ENCODE peak calls at places on chromosomes 6 and 20, in nine cellular contexts. One of them, this sample, is unnamed.
A peak's percentile ranks its signal among the peaks of the same experiment; 100 is the strongest.

GRCh38 chr6:147782302-147782701 is 273.8 kb downstream of the SAMD5 start:
- DNase-seq in neural progenitor cell: peak; percentile 39
- DNase-seq in A673: peak; percentile 93
- DNase-seq in hepatocyte: peak; percentile 40
- DNase-seq in endothelial cell of umbilical vein: peak; percentile 63
- DNase-seq in CD8-positive, alpha-beta T cell: no peak
- DNase-seq in ascending aorta: no peak
- DNase-seq in lung: no peak
- DNase-seq in cardiac muscle cell: peak; percentile 2
- DNase-seq in this sample: peak; percentile 46

GRCh38 chr20:10565922-10566897 is 107.6 kb downstream of the JAG1 start:
- DNase-seq in lung: no peak
- DNase-seq in endothelial cell of umbilical vein: peak; percentile 19
- DNase-seq in ascending aorta: no peak
- DNase-seq in A673: no peak
- DNase-seq in hepatocyte: peak; percentile 64
- DNase-seq in CD8-positive, alpha-beta T cell: no peak
- DNase-seq in cardiac muscle cell: peak; percentile 63
- DNase-seq in neural progenitor cell: no peak
- DNase-seq in this sample: peak; percentile 50

GRCh38 chr20:2314759-2315439 is 19.1 kb downstream of the TGM3 start:
- DNase-seq in endothelial cell of umbilical vein: no peak
- DNase-seq in lung: no peak
- DNase-seq in CD8-positive, alpha-beta T cell: no peak
- DNase-seq in neural progenitor cell: no peak
- DNase-seq in A673: peak; percentile 49
- DNase-seq in cardiac muscle cell: peak; percentile 89
- DNase-seq in ascending aorta: no peak
- DNase-seq in hepatocyte: no peak
- DNase-seq in this sample: peak; percentile 56

GRCh38 chr6:49606696-49607390 is 29.8 kb downstream of the RHAG start:
- DNase-seq in endothelial cell of umbilical vein: peak; percentile 79
- DNase-seq in cardiac muscle cell: peak; percentile 93
- DNase-seq in neural progenitor cell: peak; percentile 84
- DNase-seq in CD8-positive, alpha-beta T cell: no peak
- DNase-seq in lung: no peak
- DNase-seq in ascending aorta: no peak
- DNase-seq in hepatocyte: peak; percentile 93
- DNase-seq in A673: peak; percentile 95
- DNase-seq in this sample: peak; percentile 79

GRCh38 chr6:2133718-2134310 is 111.6 kb downstream of the GMDS start:
- DNase-seq in ascending aorta: no peak
- DNase-seq in lung: no peak
- DNase-seq in CD8-positive, alpha-beta T cell: no peak
- DNase-seq in neural progenitor cell: no peak
- DNase-seq in hepatocyte: no peak
- DNase-seq in cardiac muscle cell: no peak
- DNase-seq in endothelial cell of umbilical vein: no peak
- DNase-seq in A673: no peak
- DNase-seq in this sample: peak; percentile 20

GRCh38 chr6:33161354-33162320 is 30.6 kb downstream of the COL11A2 start:
- DNase-seq in hepatocyte: peak; percentile 85
- DNase-seq in lung: peak; percentile 85
- DNase-seq in A673: peak; percentile 81
- DNase-seq in neural progenitor cell: peak; percentile 80
- DNase-seq in endothelial cell of umbilical vein: peak; percentile 63
- DNase-seq in cardiac muscle cell: peak; percentile 73
- DNase-seq in ascending aorta: peak; percentile 38
- DNase-seq in CD8-positive, alpha-beta T cell: peak; percentile 76
- DNase-seq in this sample: peak; percentile 23

GRCh38 chr6:41939848-41940758 is 1.5 kb downstream of the CCND3 start:
- DNase-seq in cardiac muscle cell: peak; percentile 84
- DNase-seq in A673: no peak
- DNase-seq in endothelial cell of umbilical vein: no peak
- DNase-seq in CD8-positive, alpha-beta T cell: no peak
- DNase-seq in neural progenitor cell: peak; percentile 52
- DNase-seq in hepatocyte: peak; percentile 78
- DNase-seq in ascending aorta: no peak
- DNase-seq in lung: peak; percentile 32
- DNase-seq in this sample: no peak

GRCh38 chr20:43309266-43309665 is 119.6 kb upstream of the PTPRT start:
- DNase-seq in A673: no peak
- DNase-seq in lung: no peak
- DNase-seq in hepatocyte: no peak
- DNase-seq in neural progenitor cell: no peak
- DNase-seq in CD8-positive, alpha-beta T cell: no peak
- DNase-seq in cardiac muscle cell: no peak
- DNase-seq in ascending aorta: no peak
- DNase-seq in endothelial cell of umbilical vein: no peak
- DNase-seq in this sample: no peak

GRCh38 chr6:134177753-134178229 is 125.4 kb upstream of the SLC2A12 start:
- DNase-seq in A673: no peak
- DNase-seq in neural progenitor cell: no peak
- DNase-seq in hepatocyte: peak; percentile 48
- DNase-seq in cardiac muscle cell: peak; percentile 80
- DNase-seq in CD8-positive, alpha-beta T cell: no peak
- DNase-seq in endothelial cell of umbilical vein: no peak
- DNase-seq in lung: no peak
- DNase-seq in ascending aorta: no peak
- DNase-seq in this sample: no peak

GRCh38 chr6:16681260-16681873 is 79.9 kb downstream of the ATXN1 start:
- DNase-seq in ascending aorta: no peak
- DNase-seq in cardiac muscle cell: peak; percentile 94
- DNase-seq in A673: no peak
- DNase-seq in hepatocyte: peak; percentile 54
- DNase-seq in CD8-positive, alpha-beta T cell: no peak
- DNase-seq in lung: no peak
- DNase-seq in neural progenitor cell: no peak
- DNase-seq in endothelial cell of umbilical vein: peak; percentile 48
- DNase-seq in this sample: peak; percentile 99

GRCh38 chr6:112502348-112503130 is 155.4 kb downstream of the RFPL4B start:
- DNase-seq in A673: peak; percentile 40
- DNase-seq in CD8-positive, alpha-beta T cell: no peak
- DNase-seq in hepatocyte: peak; percentile 4
- DNase-seq in neural progenitor cell: peak; percentile 16
- DNase-seq in cardiac muscle cell: peak; percentile 35
- DNase-seq in endothelial cell of umbilical vein: peak; percentile 34
- DNase-seq in lung: no peak
- DNase-seq in ascending aorta: no peak
- DNase-seq in this sample: peak; percentile 6

GRCh38 chr6:44667226-44667625 is 279.7 kb downstream of the CDC5L start:
- DNase-seq in endothelial cell of umbilical vein: no peak
- DNase-seq in cardiac muscle cell: peak; percentile 94
- DNase-seq in hepatocyte: no peak
- DNase-seq in lung: no peak
- DNase-seq in A673: peak; percentile 91
- DNase-seq in CD8-positive, alpha-beta T cell: no peak
- DNase-seq in ascending aorta: no peak
- DNase-seq in neural progenitor cell: peak; percentile 40
- DNase-seq in this sample: no peak

GRCh38 chr20:24729896-24730605 is 219.0 kb upstream of the CST7 start:
- DNase-seq in cardiac muscle cell: no peak
- DNase-seq in ascending aorta: no peak
- DNase-seq in endothelial cell of umbilical vein: no peak
- DNase-seq in A673: no peak
- DNase-seq in lung: peak; percentile 18
- DNase-seq in neural progenitor cell: no peak
- DNase-seq in CD8-positive, alpha-beta T cell: no peak
- DNase-seq in hepatocyte: no peak
- DNase-seq in this sample: no peak

GRCh38 chr20:7770046-7770445 is 170.2 kb downstream of the HAO1 start:
- DNase-seq in ascending aorta: no peak
- DNase-seq in A673: no peak
- DNase-seq in neural progenitor cell: no peak
- DNase-seq in hepatocyte: no peak
- DNase-seq in endothelial cell of umbilical vein: peak; percentile 12
- DNase-seq in cardiac muscle cell: no peak
- DNase-seq in CD8-positive, alpha-beta T cell: no peak
- DNase-seq in lung: no peak
- DNase-seq in this sample: no peak

GRCh38 chr6:3205913-3206312 is 21.5 kb downstream of the TUBB2B start:
- DNase-seq in CD8-positive, alpha-beta T cell: no peak
- DNase-seq in A673: peak; percentile 64
- DNase-seq in neural progenitor cell: no peak
- DNase-seq in lung: no peak
- DNase-seq in endothelial cell of umbilical vein: no peak
- DNase-seq in cardiac muscle cell: peak; percentile 95
- DNase-seq in ascending aorta: no peak
- DNase-seq in hepatocyte: no peak
- DNase-seq in this sample: peak; percentile 98

GRCh38 chr20:38962044-38962897 is at the start of gene DHX35:
- DNase-seq in ascending aorta: peak; percentile 87
- DNase-seq in endothelial cell of umbilical vein: peak; percentile 97
- DNase-seq in A673: peak; percentile 98
- DNase-seq in hepatocyte: peak; percentile 100
- DNase-seq in neural progenitor cell: peak; percentile 99
- DNase-seq in cardiac muscle cell: peak; percentile 99
- DNase-seq in lung: peak; percentile 98
- DNase-seq in CD8-positive, alpha-beta T cell: peak; percentile 98
- DNase-seq in this sample: peak; percentile 88
- TF ChIP-seq CTCF in ascending aorta: no peak
- TF ChIP-seq CTCF in endothelial cell of umbilical vein: peak; percentile 52
- TF ChIP-seq CTCF in A673: peak; percentile 28
- TF ChIP-seq CTCF in hepatocyte: peak; percentile 43
- TF ChIP-seq CTCF in neural progenitor cell: peak; percentile 20
- TF ChIP-seq CTCF in cardiac muscle cell: peak; percentile 49
- TF ChIP-seq CTCF in lung: peak; percentile 14
- TF ChIP-seq CTCF in CD8-positive, alpha-beta T cell: no peak
- TF ChIP-seq CTCF in this sample: peak; percentile 60

GRCh38 chr20:3818155-3819151 is 1.9 kb upstream of the AP5S1 start:
- DNase-seq in lung: peak; percentile 80
- DNase-seq in A673: peak; percentile 73
- DNase-seq in cardiac muscle cell: peak; percentile 85
- DNase-seq in neural progenitor cell: peak; percentile 81
- DNase-seq in ascending aorta: no peak
- DNase-seq in endothelial cell of umbilical vein: peak; percentile 69
- DNase-seq in hepatocyte: peak; percentile 87
- DNase-seq in CD8-positive, alpha-beta T cell: no peak
- DNase-seq in this sample: peak; percentile 63

GRCh38 chr20:3819413-3820047 is 817 bp upstream of the AP5S1 start:
- DNase-seq in A673: no peak
- DNase-seq in neural progenitor cell: no peak
- DNase-seq in hepatocyte: no peak
- DNase-seq in CD8-positive, alpha-beta T cell: no peak
- DNase-seq in endothelial cell of umbilical vein: no peak
- DNase-seq in cardiac muscle cell: no peak
- DNase-seq in ascending aorta: no peak
- DNase-seq in lung: no peak
- DNase-seq in this sample: no peak

GRCh38 chr20:3820048-3820900 is at the start of gene AP5S1:
- DNase-seq in neural progenitor cell: peak; percentile 99
- DNase-seq in A673: peak; percentile 95
- DNase-seq in endothelial cell of umbilical vein: peak; percentile 96
- DNase-seq in hepatocyte: peak; percentile 98
- DNase-seq in cardiac muscle cell: peak; percentile 98
- DNase-seq in lung: peak; percentile 98
- DNase-seq in CD8-positive, alpha-beta T cell: peak; percentile 86
- DNase-seq in ascending aorta: peak; percentile 91
- DNase-seq in this sample: peak; percentile 89

GRCh38 chr20:3821996-3822395 is 1.6 kb downstream of the AP5S1 start:
- DNase-seq in A673: no peak
- DNase-seq in lung: no peak
- DNase-seq in cardiac muscle cell: no peak
- DNase-seq in neural progenitor cell: no peak
- DNase-seq in endothelial cell of umbilical vein: no peak
- DNase-seq in ascending aorta: no peak
- DNase-seq in hepatocyte: no peak
- DNase-seq in CD8-positive, alpha-beta T cell: no peak
- DNase-seq in this sample: no peak

GRCh38 chr20:3820901-3821727 is 767 bp downstream of the AP5S1 start:
- DNase-seq in A673: no peak
- DNase-seq in lung: no peak
- DNase-seq in ascending aorta: no peak
- DNase-seq in endothelial cell of umbilical vein: no peak
- DNase-seq in hepatocyte: no peak
- DNase-seq in neural progenitor cell: no peak
- DNase-seq in CD8-positive, alpha-beta T cell: no peak
- DNase-seq in cardiac muscle cell: no peak
- DNase-seq in this sample: no peak
- H3K4me3 ChIP-seq in A673: peak overlapping the region; percentile 73
- H3K4me3 ChIP-seq in lung: peak overlapping the region; percentile 85
- H3K4me3 ChIP-seq in ascending aorta: peak overlapping the region; percentile 65
- H3K4me3 ChIP-seq in endothelial cell of umbilical vein: peak overlapping the region; percentile 50
- H3K4me3 ChIP-seq in hepatocyte: peak overlapping the region; percentile 62
- H3K4me3 ChIP-seq in neural progenitor cell: peak overlapping the region; percentile 88
- H3K4me3 ChIP-seq in CD8-positive, alpha-beta T cell: peak overlapping the region; percentile 64
- H3K4me3 ChIP-seq in cardiac muscle cell: peak overlapping the region; percentile 51
- H3K4me3 ChIP-seq in this sample: peak overlapping the region; percentile 56

GRCh38 chr6:13284646-13285045 is 43.7 kb downstream of the TBC1D7 start:
- DNase-seq in hepatocyte: no peak
- DNase-seq in CD8-positive, alpha-beta T cell: no peak
- DNase-seq in cardiac muscle cell: no peak
- DNase-seq in endothelial cell of umbilical vein: peak; percentile 35
- DNase-seq in ascending aorta: no peak
- DNase-seq in lung: no peak
- DNase-seq in neural progenitor cell: no peak
- DNase-seq in A673: no peak
- DNase-seq in this sample: no peak

GRCh38 chr6:13282393-13283069 is 45.8 kb downstream of the TBC1D7 start:
- DNase-seq in ascending aorta: no peak
- DNase-seq in CD8-positive, alpha-beta T cell: no peak
- DNase-seq in lung: no peak
- DNase-seq in cardiac muscle cell: no peak
- DNase-seq in endothelial cell of umbilical vein: no peak
- DNase-seq in A673: no peak
- DNase-seq in hepatocyte: no peak
- DNase-seq in neural progenitor cell: no peak
- DNase-seq in this sample: no peak

GRCh38 chr6:13281630-13282156 is 46.6 kb downstream of the TBC1D7 start:
- DNase-seq in endothelial cell of umbilical vein: no peak
- DNase-seq in CD8-positive, alpha-beta T cell: no peak
- DNase-seq in ascending aorta: no peak
- DNase-seq in neural progenitor cell: no peak
- DNase-seq in A673: no peak
- DNase-seq in lung: no peak
- DNase-seq in hepatocyte: no peak
- DNase-seq in cardiac muscle cell: no peak
- DNase-seq in this sample: no peak

GRCh38 chr6:13285705-13286104 is 42.6 kb downstream of the TBC1D7 start:
- DNase-seq in hepatocyte: no peak
- DNase-seq in lung: no peak
- DNase-seq in CD8-positive, alpha-beta T cell: no peak
- DNase-seq in endothelial cell of umbilical vein: no peak
- DNase-seq in A673: no peak
- DNase-seq in ascending aorta: no peak
- DNase-seq in neural progenitor cell: no peak
- DNase-seq in cardiac muscle cell: no peak
- DNase-seq in this sample: no peak

GRCh38 chr6:13283340-13283739 is 45.0 kb downstream of the TBC1D7 start:
- DNase-seq in A673: no peak
- DNase-seq in lung: no peak
- DNase-seq in hepatocyte: no peak
- DNase-seq in ascending aorta: no peak
- DNase-seq in CD8-positive, alpha-beta T cell: no peak
- DNase-seq in neural progenitor cell: no peak
- DNase-seq in cardiac muscle cell: no peak
- DNase-seq in endothelial cell of umbilical vein: no peak
- DNase-seq in this sample: no peak
- H3K36me3 ChIP-seq in A673: no peaks in the 10 kb centered on the region
- H3K36me3 ChIP-seq in lung: peaks cover 38% of the 10 kb centered on the region
- H3K36me3 ChIP-seq in hepatocyte: no peaks in the 10 kb centered on the region
- H3K36me3 ChIP-seq in ascending aorta: peaks cover 55% of the 10 kb centered on the region
- H3K36me3 ChIP-seq in CD8-positive, alpha-beta T cell: no peaks in the 10 kb centered on the region
- H3K36me3 ChIP-seq in neural progenitor cell: peaks cover 6% of the 10 kb centered on the region
- H3K36me3 ChIP-seq in cardiac muscle cell: peaks cover 7% of the 10 kb centered on the region
- H3K36me3 ChIP-seq in endothelial cell of umbilical vein: no peaks in the 10 kb centered on the region
- H3K36me3 ChIP-seq in this sample: no peaks in the 10 kb centered on the region

GRCh38 chr6:6801002-6801329 is 212.4 kb downstream of the LY86 start:
- DNase-seq in A673: no peak
- DNase-seq in ascending aorta: no peak
- DNase-seq in cardiac muscle cell: no peak
- DNase-seq in CD8-positive, alpha-beta T cell: no peak
- DNase-seq in endothelial cell of umbilical vein: no peak
- DNase-seq in lung: no peak
- DNase-seq in neural progenitor cell: no peak
- DNase-seq in hepatocyte: no peak
- DNase-seq in this sample: no peak
- TF ChIP-seq CTCF in A673: no peak
- TF ChIP-seq CTCF in ascending aorta: no peak
- TF ChIP-seq CTCF in cardiac muscle cell: no peak
- TF ChIP-seq CTCF in CD8-positive, alpha-beta T cell: no peak
- TF ChIP-seq CTCF in endothelial cell of umbilical vein: no peak
- TF ChIP-seq CTCF in lung: no peak
- TF ChIP-seq CTCF in neural progenitor cell: no peak
- TF ChIP-seq CTCF in hepatocyte: no peak
- TF ChIP-seq CTCF in this sample: no peak